ENCODE peak calls at places on chromosomes 2 and 18, in six cellular contexts. O, P, F, L, Y and K are unnamed samples.

GRCh38 chr2:28633739-28634138 is 117.9 kb upstream of the PPP1CB start:
- DNase-seq in O (no peak), P (no peak), F (no peak), L (peak), Y (no peak), K (no peak)

GRCh38 chr2:184560603-184561002 is 37.7 kb upstream of the ZNF804A start:
- DNase-seq in O (no peak), P (no peak), F (no peak), L (no peak), Y (no peak), K (no peak)

GRCh38 chr2:28583899-28584553 is 88.2 kb downstream of the PLB1 start:
- DNase-seq in O (peak), P (peak), F (peak), L (peak), Y (no peak), K (peak)

GRCh38 chr2:225274751-225275150 is 124.8 kb upstream of the NYAP2 start:
- DNase-seq in O (no peak), P (no peak), F (no peak), L (no peak), Y (no peak), K (no peak)

GRCh38 chr2:26685943-26686839 is 6.3 kb upstream of the KCNK3 start:
- DNase-seq in O (no peak), P (no peak), F (no peak), L (no peak), Y (no peak), K (no peak)

GRCh38 chr2:163462993-163463392 is 272.8 kb downstream of the FIGN start:
- DNase-seq in O (no peak), P (no peak), F (no peak), L (no peak), Y (no peak), K (no peak)

GRCh38 chr2:225041210-225041870 is 928 bp downstream of the DOCK10 start:
- DNase-seq in O (no peak), P (peak), F (peak), L (no peak), Y (peak), K (peak)

GRCh38 chr18:9508446-9509025 is 33.2 kb downstream of the RALBP1 start:
- DNase-seq in O (no peak), P (no peak), F (no peak), L (no peak), Y (no peak), K (no peak)

GRCh38 chr2:196168181-196168580 is 3.2 kb downstream of the STK17B start:
- DNase-seq in O (no peak), P (no peak), F (peak), L (no peak), Y (no peak), K (peak)

GRCh38 chr2:143371616-143372015 is 242.4 kb downstream of the ARHGAP15 start:
- DNase-seq in O (no peak), P (no peak), F (no peak), L (no peak), Y (no peak), K (no peak)

GRCh38 chr2:215505044-215505786 is 69.3 kb upstream of the FN1 start:
- DNase-seq in O (peak), P (no peak), F (peak), L (peak), Y (no peak), K (peak)

GRCh38 chr2:46780411-46780800 is 135.2 kb downstream of the MCFD2 start:
- DNase-seq in O (no peak), P (no peak), F (peak), L (no peak), Y (no peak), K (no peak)

GRCh38 chr18:8288447-8289213 is 320.6 kb upstream of the RAB12 start:
- DNase-seq in O (no peak), P (no peak), F (no peak), L (no peak), Y (no peak), K (no peak)

GRCh38 chr18:77442393-77442792 is 192.7 kb downstream of the GALR1 start:
- DNase-seq in O (no peak), P (no peak), F (no peak), L (no peak), Y (no peak), K (no peak)

GRCh38 chr2:207226243-207226642 is 60.5 kb upstream of the KLF7 start:
- DNase-seq in O (no peak), P (no peak), F (peak), L (no peak), Y (no peak), K (no peak)

GRCh38 chr2:110720547-110720946 is 11.8 kb upstream of the ACOXL start:
- DNase-seq in O (no peak), P (no peak), F (no peak), L (no peak), Y (no peak), K (no peak)

GRCh38 chr2:183186296-183186695 is 62.1 kb downstream of the NUP35 start:
- DNase-seq in O (no peak), P (no peak), F (no peak), L (no peak), Y (no peak), K (no peak)

GRCh38 chr2:180324191-180324590 is 317.1 kb upstream of the CWC22 start:
- DNase-seq in O (no peak), P (no peak), F (no peak), L (no peak), Y (no peak), K (no peak)

GRCh38 chr2:235769046-235769445 is 275.2 kb downstream of the AGAP1 start:
- DNase-seq in O (no peak), P (no peak), F (no peak), L (no peak), Y (no peak), K (no peak)

GRCh38 chr2:36348721-36349120 is 6.9 kb upstream of the CRIM1 start:
- DNase-seq in O (no peak), P (no peak), F (no peak), L (peak), Y (no peak), K (no peak)

GRCh38 chr2:110153416-110153815 is 37.8 kb upstream of the MALL start:
- DNase-seq in O (no peak), P (no peak), F (no peak), L (no peak), Y (no peak), K (no peak)

GRCh38 chr2:240584486-240585031 is 2.0 kb upstream of the CAPN10 start:
- DNase-seq in O (no peak), P (no peak), F (no peak), L (peak), Y (peak), K (peak)

GRCh38 chr2:219446101-219446504 is 11.5 kb downstream of the SPEG start:
- DNase-seq in O (no peak), P (no peak), F (peak), L (no peak), Y (no peak), K (peak)

GRCh38 chr2:223613017-223613950 is 11.1 kb upstream of the SCG2 start:
- DNase-seq in O (peak), P (peak), F (peak), L (peak), Y (no peak), K (peak)

GRCh38 chr2:190354003-190354690 is 10.8 kb downstream of the INPP1 start:
- DNase-seq in O (peak), P (no peak), F (no peak), L (no peak), Y (no peak), K (no peak)

GRCh38 chr2:200376422-200377142 is 70.1 kb downstream of the SPATS2L start:
- DNase-seq in O (peak), P (no peak), F (peak), L (peak), Y (no peak), K (no peak)

GRCh38 chr2:215421859-215422461 is 13.9 kb downstream of the FN1 start:
- DNase-seq in O (peak), P (no peak), F (peak), L (no peak), Y (no peak), K (no peak)

GRCh38 chr2:149080964-149081363 is 42.5 kb downstream of the LYPD6B start:
- DNase-seq in O (no peak), P (no peak), F (no peak), L (no peak), Y (no peak), K (peak)

GRCh38 chr2:240600451-240600961 is 14.0 kb downstream of the CAPN10 start:
- DNase-seq in O (no peak), P (no peak), F (no peak), L (no peak), Y (no peak), K (no peak)

DNA sequence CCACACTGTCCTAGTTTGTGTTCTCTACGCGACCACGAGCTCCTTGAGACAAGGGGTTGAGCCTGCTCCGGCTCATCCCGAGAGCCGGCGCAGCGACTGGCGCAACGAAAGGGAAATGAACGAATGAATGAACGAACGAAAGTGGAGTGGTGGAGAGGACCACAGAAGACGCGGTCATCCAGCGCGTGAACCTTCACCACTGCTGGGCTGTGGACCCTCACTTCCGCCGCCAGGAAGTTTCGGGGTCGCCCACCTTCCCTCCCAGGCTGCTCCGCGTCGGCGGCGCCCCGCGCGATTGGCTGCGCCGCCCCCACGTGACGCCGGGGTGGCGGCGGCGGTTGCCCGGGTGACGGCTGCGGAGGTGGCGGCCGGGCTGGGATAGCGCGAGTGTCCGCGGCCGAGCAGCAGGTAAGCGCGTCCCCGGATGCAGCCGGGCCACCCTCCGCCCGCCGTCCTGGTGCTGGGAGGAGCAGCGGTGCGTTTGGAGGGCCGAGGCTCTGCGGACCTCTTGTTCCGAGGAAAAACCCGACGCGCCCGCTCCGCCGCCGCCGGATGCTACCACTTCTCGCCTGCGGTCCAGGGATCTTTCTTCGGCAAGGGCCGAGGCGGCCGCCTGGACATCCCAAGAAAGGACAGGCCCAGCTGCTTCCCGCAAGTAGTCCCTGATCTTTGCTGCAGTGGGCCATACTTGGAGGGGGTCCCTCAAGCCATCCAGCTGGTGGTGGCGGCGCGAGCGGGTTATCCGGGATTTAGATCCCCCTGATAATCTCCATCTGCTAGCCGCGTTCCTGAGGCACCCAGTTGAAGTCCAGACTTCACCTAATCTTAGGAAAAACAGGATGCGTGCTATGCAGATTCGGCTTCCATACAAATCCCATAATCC is at the start of gene ARMC9:
- DNase-seq in O (peak), P (peak), F (peak), L (peak), Y (peak), K (peak)
- TF ChIP-seq POLR2A in O (peak), P (peak), F (peak), L (peak), Y (peak), K (peak)

GRCh38 chr2:67649331-67650071 is 252.4 kb downstream of the ETAA1 start:
- DNase-seq in O (no peak), P (no peak), F (peak), L (no peak), Y (no peak), K (no peak)

GRCh38 chr2:67641709-67642397 is 244.7 kb downstream of the ETAA1 start:
- DNase-seq in O (no peak), P (no peak), F (no peak), L (no peak), Y (no peak), K (no peak)

GRCh38 chr2:67650292-67651133 is 253.4 kb downstream of the ETAA1 start:
- DNase-seq in O (peak), P (peak), F (peak), L (peak), Y (no peak), K (peak)

GRCh38 chr2:67645280-67646255 is 248.4 kb downstream of the ETAA1 start:
- DNase-seq in O (no peak), P (no peak), F (no peak), L (no peak), Y (no peak), K (no peak)

GRCh38 chr2:67646714-67647333 is 249.7 kb downstream of the ETAA1 start:
- DNase-seq in O (no peak), P (no peak), F (no peak), L (no peak), Y (no peak), K (peak)
- TF ChIP-seq MYC in O (no peak), P (no peak), F (no peak), L (no peak), Y (no peak), K (no peak)

DNA sequence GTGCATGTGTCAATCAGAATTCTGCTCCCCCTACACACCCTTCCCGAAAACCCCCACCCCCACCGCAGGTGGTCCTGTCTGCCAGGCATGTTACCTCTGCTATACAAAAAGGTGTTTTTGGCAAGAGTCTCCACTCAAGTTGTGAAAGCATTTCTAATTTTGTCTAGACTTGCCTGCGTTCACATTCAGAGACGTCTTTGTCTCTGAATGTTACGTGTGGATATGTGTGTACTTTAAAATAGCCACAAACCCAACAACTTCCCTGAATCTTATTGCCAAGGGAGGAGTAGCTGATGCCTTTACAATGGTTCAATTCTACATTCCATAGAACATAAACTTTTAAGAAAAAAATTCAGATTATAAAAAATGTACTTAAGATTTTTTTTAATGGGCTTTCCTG is 66.6 kb downstream of the ITGA4 start:
- DNase-seq in O (no peak), P (no peak), F (no peak), L (no peak), Y (no peak), K (no peak)
- TF ChIP-seq MAX in O (no peak), P (no peak), F (no peak), L (no peak), Y (no peak), K (no peak)

DNA sequence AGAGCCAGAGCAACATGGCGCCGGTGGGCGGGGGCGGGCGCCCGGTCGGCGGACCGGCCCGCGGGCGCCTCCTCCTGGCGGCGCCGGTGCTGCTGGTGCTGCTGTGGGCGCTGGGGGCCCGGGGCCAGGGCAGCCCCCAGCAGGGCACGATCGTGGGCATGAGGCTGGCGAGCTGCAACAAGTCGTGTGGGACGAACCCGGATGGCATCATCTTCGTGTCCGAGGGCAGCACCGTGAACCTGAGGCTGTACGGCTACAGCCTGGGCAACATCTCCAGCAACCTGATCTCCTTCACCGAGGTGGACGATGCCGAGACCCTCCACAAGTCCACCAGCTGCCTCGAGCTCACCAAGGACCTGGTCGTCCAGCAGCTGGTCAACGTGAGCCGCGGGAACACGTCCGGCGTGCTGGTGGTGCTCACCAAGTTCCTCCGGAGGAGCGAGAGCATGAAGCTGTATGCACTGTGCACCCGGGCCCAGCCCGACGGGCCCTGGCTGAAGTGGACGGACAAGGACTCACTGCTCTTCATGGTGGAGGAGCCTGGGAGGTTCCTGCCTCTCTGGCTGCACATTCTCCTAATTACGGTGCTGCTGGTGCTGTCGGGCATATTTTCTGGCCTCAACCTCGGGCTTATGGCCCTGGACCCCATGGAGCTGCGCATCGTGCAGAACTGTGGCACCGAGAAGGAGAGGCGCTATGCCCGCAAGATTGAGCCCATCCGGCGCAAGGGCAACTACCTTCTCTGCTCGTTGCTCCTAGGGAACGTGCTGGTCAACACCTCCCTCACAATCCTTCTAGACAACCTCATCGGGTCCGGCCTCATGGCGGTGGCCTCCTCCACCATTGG is 507 bp downstream of the CNNM4 start:
- DNase-seq in O (peak), P (no peak), F (peak), L (peak), Y (no peak), K (no peak)
- TF ChIP-seq POLR2A in O (no peak), P (no peak), F (no peak), L (no peak), Y (no peak), K (no peak)

DNA sequence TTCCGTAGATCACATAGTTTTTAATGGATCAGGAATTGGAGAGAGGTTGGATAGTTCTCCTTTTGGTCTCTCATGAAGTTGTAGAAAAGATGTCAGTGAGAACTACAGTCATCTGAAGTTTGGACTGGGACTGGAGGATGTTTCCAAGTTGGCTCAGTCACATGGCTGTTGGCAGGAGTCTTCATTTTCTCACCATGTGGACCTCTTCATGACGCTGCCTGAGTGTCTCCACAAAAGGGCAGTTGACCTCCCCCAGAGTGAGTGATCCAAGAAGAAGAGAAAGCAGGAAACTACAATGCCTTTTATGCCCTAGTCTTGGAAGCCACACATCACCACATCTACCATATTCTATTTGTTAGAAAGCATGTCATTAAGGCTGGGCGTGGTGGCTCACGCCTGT is 171.7 kb downstream of the EPHA4 start:
- DNase-seq in O (no peak), P (no peak), F (no peak), L (no peak), Y (no peak), K (no peak)
- TF ChIP-seq MYC in O (no peak), P (no peak), F (no peak), L (no peak), Y (no peak), K (no peak)